ENCODE peak calls at places on chromosomes 16 and 17, in four cellular contexts. W is upper lobe of right lung; O is CD4-positive, CD25-positive, alpha-beta regulatory T cell; L is CD8-positive, alpha-beta memory T cell. Q is an unnamed sample.

GRCh38 chr16:30090607-30091332 is 954 bp downstream of the TBX6 start:
- DNase-seq in W (no peak), O (no peak), L (no peak), Q (no peak)

GRCh38 chr17:2239882-2240430 is 63.6 kb downstream of the SMG6 start:
- DNase-seq in W (no peak), O (peak; percentile 64), L (peak; percentile 66), Q (peak; percentile 46)

GRCh38 chr16:11224096-11224893 is 31.7 kb downstream of the SOCS1 start:
- DNase-seq in W (peak; percentile 90), O (peak; percentile 94), L (peak; percentile 74), Q (peak; percentile 81)

GRCh38 chr17:66636111-66636510 is 198.8 kb upstream of the CACNG5 start:
- DNase-seq in W (no peak), O (no peak), L (no peak), Q (no peak)

GRCh38 chr16:71338193-71338592 is 20.3 kb upstream of the CALB2 start:
- DNase-seq in W (no peak), O (no peak), L (no peak), Q (no peak)

GRCh38 chr17:69430488-69430887 is 16.0 kb downstream of the MAP2K6 start:
- DNase-seq in W (no peak), O (peak; percentile 33), L (no peak), Q (no peak)

GRCh38 chr16:85600905-85601639 is 12.1 kb upstream of the GSE1 start:
- DNase-seq in W (no peak), O (no peak), L (no peak), Q (peak; percentile 57)

GRCh38 chr16:25005445-25006306 is 9.5 kb downstream of the ARHGAP17 start:
- DNase-seq in W (no peak), O (no peak), L (no peak), Q (no peak)

GRCh38 chr16:9969580-9969979 is 212.6 kb downstream of the GRIN2A start:
- DNase-seq in W (no peak), O (no peak), L (no peak), Q (no peak)

GRCh38 chr17:59372138-59372751 is 40.8 kb downstream of the YPEL2 start:
- DNase-seq in W (no peak), O (no peak), L (no peak), Q (peak; percentile 60)

GRCh38 chr16:68575082-68575481 is 36.0 kb downstream of the ZFP90 start:
- DNase-seq in W (no peak), O (no peak), L (no peak), Q (no peak)

DNA sequence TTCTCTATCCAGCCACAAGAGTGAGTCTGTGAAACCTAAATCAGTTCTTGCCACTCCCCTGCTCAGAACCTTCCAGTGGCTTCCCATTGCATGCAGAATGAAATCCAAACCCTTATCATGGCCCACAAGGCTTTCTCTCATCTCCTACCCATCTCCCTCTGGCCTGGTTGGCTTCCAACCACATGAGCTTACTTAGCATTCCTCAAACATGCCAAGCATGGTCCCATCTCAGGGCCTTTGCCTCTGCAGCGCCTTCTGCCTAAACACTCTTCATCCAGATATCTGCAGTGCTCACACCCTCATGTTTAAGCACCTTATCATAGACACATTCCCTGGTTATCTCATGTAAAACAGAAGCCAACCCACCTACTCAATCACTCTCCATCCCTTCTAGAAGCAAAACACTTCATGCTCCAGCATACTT is 15.5 kb downstream of the TK2 start:
- DNase-seq in W (no peak), O (no peak), L (no peak), Q (no peak)
- H3K27ac ChIP-seq in W (no peak overlapping the region), O (no peak overlapping the region), L (no peak overlapping the region), Q (no peak overlapping the region)

DNA sequence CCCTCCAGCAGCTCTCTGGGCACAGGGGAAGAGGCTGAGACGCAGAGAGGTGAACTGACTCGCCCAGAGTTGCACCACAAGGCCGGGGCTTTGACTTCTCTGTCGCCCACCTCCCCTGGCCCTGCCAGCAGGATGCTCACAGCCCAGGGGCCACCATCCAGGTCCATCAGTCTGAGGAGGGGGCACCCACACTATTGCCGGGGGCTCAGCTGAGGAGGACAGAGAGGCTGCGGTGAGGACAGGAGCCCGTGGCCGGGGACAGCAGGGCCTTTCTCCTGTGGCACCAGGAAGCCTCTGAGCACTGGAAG is 32.6 kb downstream of the KDM8 start:
- DNase-seq in W (peak; percentile 59), O (no peak), L (no peak), Q (no peak)
- H3K4me3 ChIP-seq in W (no peak overlapping the region), O (peak overlapping the region; percentile 59), L (peak overlapping the region; percentile 17), Q (no peak overlapping the region)

GRCh38 chr17:45135978-45136791 is 698 bp downstream of the ACBD4 start:
- DNase-seq in W (peak; percentile 66), O (no peak), L (peak; percentile 48), Q (peak; percentile 29)
- H3K27ac ChIP-seq in W (peak overlapping the region; percentile 86), O (peak overlapping the region; percentile 77), L (peak overlapping the region; percentile 43), Q (peak overlapping the region; percentile 14)

GRCh38 chr17:14070344-14071007 is 1.2 kb downstream of the COX10 start:
- DNase-seq in W (no peak), O (no peak), L (no peak), Q (no peak)
- H3K4me3 ChIP-seq in W (peak overlapping the region; percentile 100), O (peak overlapping the region; percentile 84), L (peak overlapping the region; percentile 100), Q (no peak overlapping the region)

GRCh38 chr17:28867276-28867675 is 12.5 kb downstream of the ERAL1 start:
- DNase-seq in W (no peak), O (no peak), L (no peak), Q (no peak)
- H3K27ac ChIP-seq in W (no peak overlapping the region), O (no peak overlapping the region), L (peak overlapping the region; percentile 80), Q (no peak overlapping the region)

GRCh38 chr17:14304876-14305636 is 4.2 kb downstream of the HS3ST3B1 start:
- DNase-seq in W (no peak), O (peak; percentile 36), L (no peak), Q (no peak)
- H3K4me3 ChIP-seq in W (no peak overlapping the region), O (peak overlapping the region; percentile 86), L (no peak overlapping the region), Q (no peak overlapping the region)

DNA sequence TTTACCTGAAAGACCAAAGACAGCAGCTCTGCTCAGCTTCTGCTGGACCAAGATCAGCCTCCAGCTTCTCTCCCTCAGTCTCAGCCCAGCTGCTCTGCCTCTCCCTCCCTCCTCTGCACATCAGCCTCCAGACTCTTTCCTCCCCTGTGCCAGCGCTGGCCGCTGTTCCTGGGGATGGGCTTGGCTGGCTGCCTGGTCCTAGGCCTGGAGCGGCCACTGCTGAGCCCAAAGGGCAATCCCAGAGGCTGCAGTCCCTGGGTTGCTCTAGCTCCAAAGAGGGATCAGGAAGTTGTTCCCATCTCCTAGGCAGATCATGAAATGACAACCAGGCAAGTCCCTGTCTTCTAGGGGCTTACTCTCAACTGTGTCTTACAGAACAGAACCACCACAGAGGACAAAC is 31.3 kb downstream of the DCUN1D3 start:
- DNase-seq in W (peak; percentile 88), O (no peak), L (no peak), Q (peak; percentile 80)
- H3K27ac ChIP-seq in W (peak overlapping the region; percentile 48), O (no peak overlapping the region), L (no peak overlapping the region), Q (no peak overlapping the region)

GRCh38 chr16:4115209-4115940 is 867 bp downstream of the ADCY9 start:
- DNase-seq in W (peak; percentile 86), O (peak; percentile 46), L (peak; percentile 67), Q (peak; percentile 62)
- H3K4me3 ChIP-seq in W (peak overlapping the region; percentile 76), O (no peak overlapping the region), L (peak overlapping the region; percentile 50), Q (peak overlapping the region; percentile 67)